ENCODE peak calls at places on chromosome 19, in five cellular contexts. V, Z, C, J and O are unnamed samples.

GRCh38 chr19:10018219-10018618 is 4.9 kb downstream of the RDH8 start:
- DNase-seq in V (no peak), Z (no peak), C (no peak), J (no peak), O (no peak)

GRCh38 chr19:38057954-38058690 is 151.1 kb downstream of the SIPA1L3 start:
- DNase-seq in V (peak), Z (no peak), C (peak), J (no peak), O (no peak)

GRCh38 chr19:41064974-41065569 is 23.2 kb upstream of the CYP2A13 start:
- DNase-seq in V (peak), Z (peak), C (no peak), J (no peak), O (peak)

GRCh38 chr19:11405846-11406643 is 13.1 kb downstream of the RGL3 start:
- DNase-seq in V (no peak), Z (peak), C (no peak), J (peak), O (no peak)

GRCh38 chr19:38386968-38387549 is 775 bp downstream of the GGN start:
- DNase-seq in V (no peak), Z (no peak), C (no peak), J (peak), O (no peak)

GRCh38 chr19:3721131-3721899 is 13.1 kb downstream of the TJP3 start:
- DNase-seq in V (peak), Z (peak), C (peak), J (peak), O (peak)

GRCh38 chr19:39263912-39264305 is 4.3 kb upstream of the IFNL2 start:
- DNase-seq in V (no peak), Z (no peak), C (no peak), J (no peak), O (no peak)

GRCh38 chr19:33613601-33614000 is 8.2 kb upstream of the CHST8 start:
- DNase-seq in V (no peak), Z (no peak), C (no peak), J (no peak), O (no peak)

GRCh38 chr19:19366691-19367396 is 38.6 kb upstream of the GATAD2A start:
- DNase-seq in V (peak), Z (peak), C (peak), J (peak), O (peak)

GRCh38 chr19:10009714-10010224 is 535 bp downstream of the COL5A3 start:
- DNase-seq in V (no peak), Z (peak), C (no peak), J (no peak), O (no peak)

GRCh38 chr19:40803857-40804782 is 5.1 kb downstream of the EGLN2 start:
- DNase-seq in V (no peak), Z (no peak), C (peak), J (no peak), O (no peak)

GRCh38 chr19:36111200-36111539 is 227 bp downstream of the OVOL3 start:
- DNase-seq in V (no peak), Z (no peak), C (no peak), J (no peak), O (no peak)

GRCh38 chr19:15072930-15073647 is 8.9 kb upstream of the OR1I1 start:
- DNase-seq in V (peak), Z (no peak), C (no peak), J (no peak), O (no peak)

GRCh38 chr19:8259142-8259921 is 48.8 kb downstream of the CD320 start:
- DNase-seq in V (peak), Z (no peak), C (no peak), J (peak), O (no peak)

GRCh38 chr19:1400281-1401137 is 833 bp downstream of the GAMT start:
- DNase-seq in V (no peak), Z (no peak), C (no peak), J (peak), O (no peak)

GRCh38 chr19:38388310-38389100 is at the start of gene SPRED3:
- DNase-seq in V (no peak), Z (no peak), C (no peak), J (peak), O (peak)

GRCh38 chr19:39941615-39942507 is 7.4 kb upstream of the FCGBP start:
- DNase-seq in V (peak), Z (peak), C (peak), J (no peak), O (peak)

GRCh38 chr19:12784871-12785430 is 6.3 kb upstream of the JUNB start:
- DNase-seq in V (peak), Z (no peak), C (no peak), J (no peak), O (peak)

GRCh38 chr19:12786149-12786870 is 5.0 kb upstream of the JUNB start:
- DNase-seq in V (peak), Z (no peak), C (peak), J (peak), O (no peak)

GRCh38 chr19:12786950-12787349 is 4.3 kb upstream of the JUNB start:
- DNase-seq in V (no peak), Z (no peak), C (no peak), J (no peak), O (no peak)

GRCh38 chr19:12784394-12784870 is 6.9 kb upstream of the JUNB start:
- DNase-seq in V (peak), Z (no peak), C (no peak), J (no peak), O (no peak)

GRCh38 chr19:12785431-12786011 is 5.8 kb upstream of the JUNB start:
- DNase-seq in V (peak), Z (no peak), C (no peak), J (peak), O (no peak)
- H3K4me3 ChIP-seq in V (peak), Z (no peak), C (no peak), J (no peak), O (no peak)

DNA sequence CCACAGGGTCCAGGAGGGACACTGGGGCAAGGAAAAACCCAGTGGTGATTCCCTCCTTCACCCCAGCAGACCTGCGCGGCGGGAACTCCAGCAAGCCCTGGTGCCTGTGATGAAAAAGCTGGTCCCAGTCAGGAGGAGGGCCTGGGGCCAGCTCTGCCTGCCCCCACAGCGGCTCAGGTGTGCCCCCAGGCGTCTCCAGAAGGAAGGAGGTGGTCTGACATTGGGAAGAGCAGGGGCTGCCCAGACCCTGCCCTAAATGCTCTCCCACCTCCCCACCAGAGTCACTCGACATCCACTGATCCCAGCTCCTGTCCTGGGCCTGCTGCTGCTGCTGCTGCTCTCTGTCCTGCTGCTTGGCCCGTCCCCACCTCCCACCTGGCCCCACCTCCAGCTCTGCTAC is 6.2 kb downstream of the PTH2 start:
- DNase-seq in V (no peak), Z (no peak), C (no peak), J (no peak), O (no peak)
- TF ChIP-seq CTCF in V (no peak), Z (no peak), C (no peak), J (no peak), O (no peak)

GRCh38 chr19:49927526-49928264 is 1.3 kb upstream of the ATF5 start:
- DNase-seq in V (no peak), Z (no peak), C (no peak), J (no peak), O (no peak)
- H3K4me3 ChIP-seq in V (peak), Z (no peak), C (no peak), J (no peak), O (no peak)

GRCh38 chr19:17352608-17353280 is 15.4 kb downstream of the GTPBP3 start:
- DNase-seq in V (no peak), Z (peak), C (no peak), J (peak), O (no peak)
- TF ChIP-seq CTCF in V (no peak), Z (no peak), C (no peak), J (no peak), O (no peak)

GRCh38 chr19:42396248-42396541 is 6.1 kb upstream of the CNFN start:
- DNase-seq in V (no peak), Z (no peak), C (no peak), J (no peak), O (no peak)
- H3K4me3 ChIP-seq in V (peak), Z (peak), C (no peak), J (no peak), O (peak)

GRCh38 chr19:31049431-31049830 is 299.8 kb downstream of the TSHZ3 start:
- DNase-seq in V (no peak), Z (no peak), C (no peak), J (no peak), O (no peak)

GRCh38 chr19:31058676-31059075 is 290.6 kb downstream of the TSHZ3 start:
- DNase-seq in V (no peak), Z (no peak), C (no peak), J (no peak), O (no peak)

GRCh38 chr19:31055454-31055853 is 293.8 kb downstream of the TSHZ3 start:
- DNase-seq in V (no peak), Z (no peak), C (no peak), J (no peak), O (no peak)

DNA sequence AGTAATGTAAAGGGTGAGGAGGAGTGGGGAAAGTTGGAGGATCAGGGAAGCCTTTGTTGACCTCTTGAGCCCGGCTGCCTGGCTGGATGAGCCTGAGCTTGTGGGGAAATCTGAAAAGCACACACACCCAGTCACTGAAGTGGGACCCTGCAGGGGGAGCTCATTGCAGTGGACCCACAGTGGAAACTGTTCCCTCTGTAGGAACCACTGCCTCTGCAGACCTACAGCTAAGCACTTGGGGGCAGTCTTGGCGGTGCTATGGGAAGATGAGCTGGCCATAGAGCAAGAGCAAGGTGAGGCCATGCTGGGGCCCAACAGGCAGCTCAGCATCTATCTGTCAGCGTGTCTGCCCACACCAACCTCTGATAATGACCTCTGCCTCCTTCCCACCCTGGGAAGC is 294.8 kb downstream of the TSHZ3 start:
- DNase-seq in V (no peak), Z (peak), C (no peak), J (no peak), O (peak)
- TF ChIP-seq CTCF in V (peak), Z (peak), C (no peak), J (no peak), O (peak)

GRCh38 chr19:54172764-54173699 is at the start of gene TMC4:
- DNase-seq in V (peak), Z (no peak), C (peak), J (no peak), O (peak)
- H3K4me3 ChIP-seq in V (peak), Z (no peak), C (peak), J (no peak), O (no peak)

DNA sequence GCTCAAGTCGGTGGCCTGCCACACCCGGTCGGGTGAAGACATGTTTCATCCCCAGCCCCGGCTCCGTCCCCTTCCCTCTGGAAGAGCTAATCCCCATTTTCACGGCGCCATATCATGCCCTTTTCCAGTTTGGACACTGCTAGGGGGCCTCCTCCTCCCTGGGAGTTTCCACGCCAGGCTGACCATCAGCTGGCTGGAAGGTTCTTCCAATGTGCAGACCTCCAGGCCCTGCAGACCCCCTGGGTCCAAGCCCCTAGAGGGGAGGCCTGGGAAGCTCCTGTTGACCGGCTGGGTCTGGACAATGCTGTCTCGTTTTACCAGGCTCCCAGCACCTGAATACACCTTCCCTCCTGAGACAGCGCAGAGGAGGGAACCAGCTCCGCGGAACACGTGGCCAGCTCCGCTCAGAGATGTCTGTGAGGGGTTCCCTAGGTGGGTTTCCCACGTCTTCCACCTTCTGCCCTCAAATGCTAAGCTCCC is 44.7 kb upstream of the RANBP3 start:
- DNase-seq in V (no peak), Z (no peak), C (no peak), J (no peak), O (no peak)
- TF ChIP-seq CTCF in V (peak), Z (no peak), C (no peak), J (no peak), O (no peak)

DNA sequence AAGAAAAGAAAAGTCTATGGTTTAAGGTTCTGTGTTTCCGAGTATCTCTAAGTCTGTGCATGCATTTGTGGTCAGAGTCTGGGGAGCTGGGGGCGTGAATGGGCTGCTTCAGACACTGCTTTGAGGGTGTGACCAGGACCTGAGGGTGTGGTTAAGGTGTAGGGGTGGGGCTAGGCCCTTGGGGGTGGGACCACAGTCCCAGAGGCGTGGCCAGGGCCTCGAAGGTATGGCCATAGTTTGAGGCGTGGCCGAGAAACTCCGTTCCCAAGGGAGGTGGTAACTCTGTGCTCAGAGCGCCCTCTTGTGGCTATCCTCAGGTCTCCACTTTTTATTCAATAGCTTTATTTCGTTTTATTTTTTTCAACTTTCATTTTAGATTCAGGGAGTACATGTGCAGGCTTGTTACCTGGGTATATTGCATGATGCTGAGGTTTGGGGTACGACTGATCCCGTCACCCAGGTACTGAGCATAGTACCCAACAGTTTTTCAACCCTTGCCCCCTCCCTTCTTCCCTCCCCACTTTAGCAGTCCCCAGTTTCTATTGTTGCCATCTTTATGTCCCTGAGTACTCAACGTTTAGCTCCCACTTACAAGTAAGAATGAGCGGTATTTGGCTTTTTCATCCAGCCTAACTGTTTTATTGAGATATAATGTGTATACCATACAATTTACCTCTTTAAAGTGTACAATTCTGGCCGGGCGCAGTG is 7.0 kb upstream of the CBLC start:
- DNase-seq in V (peak), Z (peak), C (peak), J (peak), O (peak)
- H3K4me3 ChIP-seq in V (no peak), Z (no peak), C (no peak), J (no peak), O (no peak)